ENCODE peak calls at places on chromosomes 6 and 20, in ten cellular contexts. Y is right atrium auricular region; D is naive thymus-derived CD4-positive, alpha-beta T cell; G is HepG2; W is endodermal cell; P is tibial nerve; Q is HCT116; H is Peyer's patch; F is cardiac muscle cell; U is Caco-2. T is an unnamed sample. For H3K4me1, the result is how much of the 10 kb centered on the place peaks cover.

GRCh38 chr6:22368794-22369193 is 72.0 kb upstream of the PRL start:
- DNase-seq in Q (no peak), D (no peak), U (no peak), F (no peak), Y (no peak), H (no peak), G (no peak), P (no peak), W (no peak), T (no peak)

GRCh38 chr6:79733388-79733787 is 102.3 kb downstream of the SH3BGRL2 start:
- DNase-seq in F (no peak), P (no peak), G (no peak), D (no peak), H (no peak), W (no peak), U (no peak), Q (no peak), Y (no peak), T (no peak)

GRCh38 chr20:7540923-7541322 is 399.3 kb downstream of the HAO1 start:
- DNase-seq in F (no peak), Q (no peak), H (no peak), Y (no peak), D (no peak), U (no peak), P (no peak), W (no peak), G (no peak), T (no peak)

GRCh38 chr20:36145877-36146707 is 8.4 kb upstream of the EPB41L1 start:
- DNase-seq in W (peak), U (no peak), D (no peak), G (no peak), Y (no peak), P (no peak), F (peak), Q (no peak), H (no peak), T (no peak)

GRCh38 chr6:12423852-12424251 is 133.7 kb downstream of the EDN1 start:
- DNase-seq in Y (no peak), Q (no peak), H (no peak), D (no peak), P (no peak), W (no peak), U (no peak), G (no peak), F (no peak), T (no peak)

GRCh38 chr20:19767070-19767469 is 9.0 kb downstream of the RIN2 start:
- DNase-seq in P (no peak), U (peak), F (no peak), H (no peak), W (no peak), D (no peak), Q (no peak), Y (peak), G (no peak), T (no peak)

GRCh38 chr6:70547313-70547712 is 19.4 kb upstream of the SDHAF4 start:
- DNase-seq in P (no peak), U (no peak), F (peak), Q (no peak), W (no peak), Y (no peak), D (no peak), H (no peak), G (no peak), T (no peak)

GRCh38 chr6:39823187-39823815 is 31.1 kb downstream of the DAAM2 start:
- DNase-seq in W (no peak), G (no peak), Q (no peak), P (peak), F (no peak), U (no peak), Y (peak), H (peak), D (no peak), T (no peak)

GRCh38 chr6:87241304-87241703 is 81.1 kb upstream of the SMIM8 start:
- DNase-seq in U (peak), W (peak), P (no peak), F (no peak), G (no peak), H (no peak), Y (no peak), Q (no peak), D (no peak), T (no peak)

GRCh38 chr6:446418-447366 is 55.1 kb downstream of the IRF4 start:
- DNase-seq in Q (no peak), F (no peak), Y (no peak), D (peak), H (peak), W (no peak), G (no peak), P (no peak), U (no peak), T (no peak)

GRCh38 chr20:63129376-63129965 is 86.5 kb downstream of the YTHDF1 start:
- DNase-seq in U (no peak), Y (no peak), F (no peak), H (no peak), W (peak), G (no peak), P (no peak), Q (no peak), D (no peak), T (peak)

GRCh38 chr6:24520929-24521546 is 26.3 kb downstream of the ALDH5A1 start:
- DNase-seq in F (peak), Q (peak), Y (no peak), P (no peak), W (peak), D (peak), G (peak), H (peak), U (peak), T (peak)

GRCh38 chr6:32993363-32993973 is 15.9 kb downstream of the HLA-DOA start:
- DNase-seq in W (no peak), P (no peak), H (no peak), D (no peak), U (no peak), Y (no peak), Q (no peak), F (no peak), G (no peak), T (no peak)

DNA sequence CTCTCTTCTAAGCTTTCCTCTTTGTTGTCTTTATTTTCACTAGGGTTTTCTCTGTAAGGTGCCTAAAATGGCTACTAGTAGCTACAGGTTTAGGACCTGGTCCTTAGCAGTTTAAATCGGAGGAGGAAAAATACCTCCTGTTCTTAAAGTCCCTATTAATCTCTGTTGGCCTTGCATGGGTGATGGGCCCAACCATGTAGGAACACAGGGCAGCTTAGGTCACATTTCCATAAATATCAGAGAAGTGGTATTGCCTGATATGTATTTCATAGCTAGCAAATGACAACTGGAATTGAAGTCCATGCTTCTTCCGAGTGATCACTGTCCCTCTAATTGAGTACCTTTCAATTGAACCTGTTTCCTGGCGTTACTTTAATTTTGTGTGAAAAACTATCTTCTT is 70.0 kb downstream of the LAMA2 start:
- DNase-seq in H (no peak), F (no peak), U (no peak), Q (no peak), G (no peak), D (no peak), P (no peak), Y (no peak), W (no peak), T (no peak)
- H3K4me1 ChIP-seq in H (under half), F (under half), U (under half), Q (under half), G (under half), D (under half), P (under half), Y (under half), W (under half), T (under half)

DNA sequence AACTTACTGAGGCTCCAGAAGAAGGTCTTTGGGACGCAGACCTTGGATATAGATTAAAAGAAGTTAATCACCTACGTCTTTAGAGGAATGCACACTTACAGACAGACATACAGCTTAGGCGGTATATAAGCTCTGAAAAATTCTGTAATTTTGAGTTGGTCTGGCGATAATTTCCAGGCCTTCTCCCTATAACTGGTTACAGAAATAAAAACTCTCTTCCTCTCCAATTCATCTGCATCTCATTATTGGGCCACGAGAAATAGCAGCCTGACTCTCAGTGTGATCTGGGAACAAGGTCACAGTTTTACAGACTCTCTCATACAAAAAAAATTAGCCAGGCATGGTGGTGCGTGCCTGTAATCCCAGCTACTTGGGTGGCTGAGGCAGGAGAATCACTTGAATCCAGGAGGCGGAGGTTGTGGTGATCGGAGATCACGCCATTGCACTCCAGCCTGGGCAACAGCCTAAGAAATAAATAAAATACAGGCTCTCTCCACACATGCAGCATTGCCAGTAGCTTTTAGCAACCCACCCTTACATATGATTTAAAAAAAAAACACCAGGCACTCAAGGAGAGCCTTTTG is 4.7 kb downstream of the ZBTB24 start:
- DNase-seq in P (no peak), W (no peak), D (no peak), Y (no peak), H (no peak), Q (no peak), F (no peak), U (no peak), G (no peak), T (no peak)
- H3K4me1 ChIP-seq in P (under half), W (under half), D (under half), Y (under half), H (under half), Q (under half), F (under half), U (under half), G (half or more), T (under half)

GRCh38 chr6:30615958-30616810 is 859 bp downstream of the PPP1R10 start:
- DNase-seq in D (peak), P (no peak), Q (no peak), G (peak), Y (no peak), F (peak), H (no peak), U (peak), W (peak), T (no peak)

GRCh38 chr6:30614044-30614842 is 2.8 kb downstream of the PPP1R10 start:
- DNase-seq in U (no peak), Q (no peak), F (no peak), P (no peak), G (no peak), D (no peak), W (no peak), Y (no peak), H (no peak), T (no peak)

GRCh38 chr6:30614843-30615218 is 2.2 kb downstream of the PPP1R10 start:
- DNase-seq in Y (peak), H (peak), G (peak), D (peak), U (peak), F (peak), P (peak), Q (peak), W (peak), T (peak)

GRCh38 chr6:30616811-30617564 is at the start of gene PPP1R10:
- DNase-seq in U (peak), H (peak), Y (peak), Q (peak), W (peak), G (peak), D (peak), F (peak), P (peak), T (peak)

GRCh38 chr6:30615219-30615957 is 1.7 kb downstream of the PPP1R10 start:
- DNase-seq in G (peak), H (no peak), P (no peak), F (peak), U (peak), W (peak), D (peak), Q (peak), Y (no peak), T (no peak)
- H3K4me1 ChIP-seq in G (under half), H (under half), P (under half), F (under half), U (under half), W (under half), D (under half), Q (under half), Y (half or more), T (under half)

GRCh38 chr20:60483371-60483770 is 525.1 kb downstream of the CDH26 start:
- DNase-seq in P (no peak), Y (no peak), Q (no peak), U (no peak), W (no peak), G (no peak), H (no peak), F (no peak), D (no peak), T (no peak)
- H3K4me1 ChIP-seq in P (under half), Y (under half), Q (under half), U (under half), W (under half), G (under half), H (under half), F (under half), D (under half), T (under half)

GRCh38 chr6:167543602-167544506 is 219.0 kb downstream of the TTLL2 start:
- DNase-seq in G (no peak), D (no peak), H (no peak), P (peak), Y (no peak), F (no peak), Q (no peak), W (no peak), U (no peak), T (no peak)
- H3K4me1 ChIP-seq in G (under half), D (under half), H (under half), P (under half), Y (under half), F (under half), Q (under half), W (under half), U (under half), T (under half)

GRCh38 chr6:116665464-116665863 is 3.1 kb downstream of the ZUP1 start:
- DNase-seq in U (no peak), D (no peak), W (no peak), H (no peak), P (no peak), F (no peak), G (no peak), Q (no peak), Y (no peak), T (no peak)
- H3K4me1 ChIP-seq in U (under half), D (under half), W (under half), H (under half), P (under half), F (under half), G (half or more), Q (under half), Y (under half), T (under half)

GRCh38 chr6:75205776-75206334 is at the start of gene COL12A1:
- DNase-seq in H (peak), D (no peak), W (peak), F (peak), G (no peak), Y (peak), U (peak), Q (peak), P (peak), T (peak)
- H3K4me1 ChIP-seq in H (under half), D (under half), W (under half), F (under half), G (under half), Y (half or more), U (under half), Q (under half), P (under half), T (under half)

T was measured in upper lobe of right lung.